ENCODE peak calls at places on chromosomes 5 and 9, in four cellular contexts. R, V, Q and D are unnamed samples.

GRCh38 chr9:137777761-137778160 is 99.8 kb upstream of the CACNA1B start:
- DNase-seq in R (no peak), V (no peak), Q (no peak), D (no peak)

GRCh38 chr5:176816791-176817272 is 6.5 kb downstream of the UNC5A start:
- DNase-seq in R (no peak), V (no peak), Q (no peak), D (no peak)

GRCh38 chr9:92846662-92847145 is 31.1 kb downstream of the ZNF484 start:
- DNase-seq in R (no peak), V (peak), Q (peak), D (no peak)

GRCh38 chr9:92463989-92464388 is 18.3 kb downstream of the ASPN start:
- DNase-seq in R (peak), V (no peak), Q (no peak), D (no peak)

GRCh38 chr9:3924145-3924544 is 375.7 kb downstream of the GLIS3 start:
- DNase-seq in R (no peak), V (no peak), Q (no peak), D (no peak)

GRCh38 chr9:76379494-76379893 is 14.7 kb downstream of the RFK start:
- DNase-seq in R (peak), V (peak), Q (peak), D (no peak)

GRCh38 chr5:126438267-126438666 is 15.1 kb downstream of the GRAMD2B start:
- DNase-seq in R (no peak), V (no peak), Q (no peak), D (no peak)

GRCh38 chr5:136084698-136085097 is 47.9 kb upstream of the SMAD5 start:
- DNase-seq in R (no peak), V (no peak), Q (no peak), D (no peak)

GRCh38 chr5:41115281-41115680 is 44.1 kb upstream of the MROH2B start:
- DNase-seq in R (no peak), V (no peak), Q (no peak), D (no peak)

GRCh38 chr5:149830579-149830978 is 100.5 kb downstream of the PPARGC1B start:
- DNase-seq in R (no peak), V (no peak), Q (no peak), D (no peak)

GRCh38 chr5:60334281-60334713 is 365.7 kb downstream of the DEPDC1B start:
- DNase-seq in R (peak), V (no peak), Q (no peak), D (no peak)

GRCh38 chr9:115373000-115373709 is 255.2 kb upstream of the TNC start:
- DNase-seq in R (peak), V (peak), Q (no peak), D (no peak)

GRCh38 chr9:88583901-88584596 is 49.1 kb downstream of the NXNL2 start:
- DNase-seq in R (peak), V (no peak), Q (peak), D (no peak)